ENCODE peak calls at places on chromosomes 1 and 21, in seven cellular contexts. O is iPS-NIHi11, K is heart left ventricle, J is activated T-helper 1 cell treated with Interleukin-2 at 50 U/mL for 16 hours, N is HuH-7.5, L is body of pancreas, Z is upper lobe of right lung. A is an unnamed sample.

GRCh38 chr21:29091032-29091431 is 17.6 kb upstream of the CCT8 start:
- DNase-seq in O (no peak), K (no peak), J (no peak), N (no peak), L (no peak), Z (no peak), A (no peak)

GRCh38 chr21:20875741-20876140 is 122.5 kb upstream of the NCAM2 start:
- DNase-seq in O (peak), K (no peak), J (no peak), N (no peak), L (no peak), Z (no peak), A (no peak)

GRCh38 chr1:226712779-226713420 is 26.2 kb downstream of the ITPKB start:
- DNase-seq in O (no peak), K (no peak), J (no peak), N (no peak), L (no peak), Z (no peak), A (peak)

GRCh38 chr1:85681087-85681486 is 27.1 kb downstream of the ZNHIT6 start:
- DNase-seq in O (no peak), K (no peak), J (no peak), N (no peak), L (no peak), Z (no peak), A (no peak)

GRCh38 chr1:224733021-224733911 is 117.1 kb downstream of the CNIH3 start:
- DNase-seq in O (no peak), K (peak), J (no peak), N (no peak), L (no peak), Z (no peak), A (no peak)

GRCh38 chr1:77271851-77272250 is 10.0 kb upstream of the AK5 start:
- DNase-seq in O (no peak), K (no peak), J (no peak), N (no peak), L (no peak), Z (no peak), A (no peak)

GRCh38 chr1:27575861-27576331 is 28.0 kb downstream of the AHDC1 start:
- DNase-seq in O (peak), K (peak), J (no peak), N (peak), L (peak), Z (peak), A (peak)

GRCh38 chr1:12085643-12086260 is 22.6 kb downstream of the TNFRSF8 start:
- DNase-seq in O (no peak), K (no peak), J (no peak), N (no peak), L (no peak), Z (no peak), A (no peak)

GRCh38 chr1:21229246-21230000 is 52.7 kb upstream of the EIF4G3 start:
- DNase-seq in O (no peak), K (no peak), J (no peak), N (no peak), L (no peak), Z (no peak), A (no peak)

GRCh38 chr1:32891241-32891570 is 4.9 kb downstream of the HPCA start:
- DNase-seq in O (no peak), K (no peak), J (no peak), N (no peak), L (no peak), Z (peak), A (no peak)

GRCh38 chr21:26117972-26118367 is 52.6 kb downstream of the APP start:
- DNase-seq in O (no peak), K (no peak), J (no peak), N (no peak), L (no peak), Z (no peak), A (no peak)

GRCh38 chr1:23118957-23119792 is 49.5 kb downstream of the LUZP1 start:
- DNase-seq in O (no peak), K (no peak), J (peak), N (no peak), L (no peak), Z (no peak), A (no peak)

GRCh38 chr1:22406722-22407495 is 44.7 kb upstream of the ZBTB40 start:
- DNase-seq in O (no peak), K (no peak), J (no peak), N (no peak), L (no peak), Z (no peak), A (no peak)

GRCh38 chr1:213661346-213661745 is 326.4 kb upstream of the PROX1 start:
- DNase-seq in O (no peak), K (no peak), J (no peak), N (no peak), L (no peak), Z (no peak), A (no peak)

GRCh38 chr1:215082532-215083407 is at the start of gene KCNK2:
- DNase-seq in O (peak), K (no peak), J (no peak), N (no peak), L (no peak), Z (peak), A (peak)

GRCh38 chr1:183163311-183163710 is 22.8 kb upstream of the LAMC2 start:
- DNase-seq in O (no peak), K (no peak), J (no peak), N (no peak), L (no peak), Z (no peak), A (no peak)

GRCh38 chr1:77888429-77889239 is at the start of gene NEXN:
- DNase-seq in O (peak), K (peak), J (no peak), N (peak), L (peak), Z (peak), A (peak)

GRCh38 chr1:56495538-56495937 is 83.8 kb downstream of the PLPP3 start:
- DNase-seq in O (no peak), K (no peak), J (no peak), N (no peak), L (no peak), Z (no peak), A (no peak)

GRCh38 chr1:229526695-229527094 is 18.6 kb upstream of the NUP133 start:
- DNase-seq in O (no peak), K (no peak), J (no peak), N (no peak), L (no peak), Z (no peak), A (no peak)

GRCh38 chr1:11158720-11159321 is 30.3 kb upstream of the ANGPTL7 start:
- DNase-seq in O (no peak), K (no peak), J (no peak), N (no peak), L (peak), Z (no peak), A (peak)

GRCh38 chr1:29271724-29272123 is 35.4 kb downstream of the PTPRU start:
- DNase-seq in O (peak), K (peak), J (no peak), N (peak), L (peak), Z (peak), A (peak)

GRCh38 chr1:232667094-232667780 is 37.3 kb upstream of the SIPA1L2 start:
- DNase-seq in O (no peak), K (no peak), J (no peak), N (no peak), L (no peak), Z (no peak), A (no peak)

GRCh38 chr1:80917826-80918225 is 882.9 kb upstream of the ADGRL2 start:
- DNase-seq in O (no peak), K (no peak), J (no peak), N (no peak), L (no peak), Z (no peak), A (no peak)

GRCh38 chr1:156114101-156114918 is at the start of gene LMNA:
- DNase-seq in O (peak), K (peak), J (peak), N (peak), L (peak), Z (peak), A (peak)

GRCh38 chr21:26144026-26144425 is 26.5 kb downstream of the APP start:
- DNase-seq in O (no peak), K (no peak), J (no peak), N (no peak), L (no peak), Z (no peak), A (no peak)

GRCh38 chr1:186304982-186305949 is 69.8 kb downstream of the TPR start:
- DNase-seq in O (peak), K (no peak), J (no peak), N (peak), L (no peak), Z (no peak), A (no peak)

GRCh38 chr1:62875676-62876075 is 91.7 kb downstream of the ATG4C start:
- DNase-seq in O (no peak), K (no peak), J (no peak), N (no peak), L (no peak), Z (no peak), A (no peak)

GRCh38 chr1:108107658-108108057 is 92.5 kb downstream of the SLC25A24 start:
- DNase-seq in O (no peak), K (no peak), J (no peak), N (no peak), L (no peak), Z (no peak), A (no peak)